ENCODE peak calls at places on chromosomes 16 and 17, in eight cellular contexts. O is A549, W is AG04449, A is psoas muscle, D is GM12878, Y is fibroblast of mammary gland, Q is AG10803, L is upper lobe of right lung. M is an unnamed sample.

GRCh38 chr17:1043601-1044251 is 46.8 kb downstream of the TIMM22 start:
- DNase-seq in W (no peak), Q (no peak), D (no peak), A (peak), O (no peak), Y (peak), L (peak), M (no peak)

GRCh38 chr16:50718061-50718760 is 23.7 kb upstream of the CYLD start:
- DNase-seq in O (no peak), L (no peak), Y (peak), A (no peak), Q (peak), D (no peak), W (no peak), M (no peak)

GRCh38 chr17:82851381-82851780 is 11.6 kb upstream of the ZNF750 start:
- DNase-seq in Y (no peak), Q (no peak), O (no peak), L (no peak), W (no peak), D (no peak), A (no peak), M (no peak)

GRCh38 chr16:56354016-56354415 is 71.3 kb downstream of the AMFR start:
- DNase-seq in A (no peak), D (no peak), L (peak), W (no peak), Y (no peak), O (no peak), Q (no peak), M (no peak)

GRCh38 chr17:50806141-50806643 is 29.2 kb upstream of the WFIKKN2 start:
- DNase-seq in O (no peak), L (no peak), Y (peak), A (no peak), D (no peak), W (no peak), Q (no peak), M (no peak)

GRCh38 chr17:43931062-43931571 is 11.2 kb downstream of the PPY start:
- DNase-seq in Y (no peak), W (no peak), D (no peak), O (no peak), Q (no peak), L (no peak), A (no peak), M (no peak)

GRCh38 chr17:77281024-77281903 is 140.5 kb downstream of the SEC14L1 start:
- DNase-seq in Y (no peak), A (peak), L (peak), D (no peak), W (no peak), Q (peak), O (peak), M (no peak)

GRCh38 chr17:78822552-78822951 is 18.1 kb downstream of the USP36 start:
- DNase-seq in O (no peak), A (no peak), Q (peak), Y (peak), W (peak), D (no peak), L (no peak), M (no peak)

GRCh38 chr16:73179671-73180370 is 131.9 kb upstream of the ZFHX3 start:
- DNase-seq in O (no peak), Y (no peak), W (no peak), A (no peak), D (no peak), Q (no peak), L (no peak), M (no peak)

GRCh38 chr16:13077816-13078215 is 176.4 kb downstream of the SHISA9 start:
- DNase-seq in A (no peak), Q (no peak), W (no peak), D (no peak), Y (no peak), O (no peak), L (no peak), M (no peak)

GRCh38 chr17:10649031-10649430 is 8.1 kb downstream of the MYH3 start:
- DNase-seq in A (no peak), Y (peak), L (no peak), W (peak), Q (peak), O (no peak), D (no peak), M (no peak)

GRCh38 chr17:21249911-21250703 is 3.1 kb downstream of the NATD1 start:
- DNase-seq in W (no peak), O (no peak), L (no peak), A (no peak), Q (peak), Y (no peak), D (no peak), M (no peak)

GRCh38 chr17:19386974-19387920 is at the start of gene MFAP4:
- DNase-seq in A (peak), L (no peak), W (peak), Q (peak), D (no peak), Y (peak), O (no peak), M (peak)

GRCh38 chr16:84312783-84313382 is 18.2 kb downstream of the WFDC1 start:
- DNase-seq in Y (no peak), A (no peak), Q (no peak), L (peak), O (no peak), D (no peak), W (no peak), M (no peak)

GRCh38 chr16:29811896-29812665 is at the start of gene PRRT2:
- DNase-seq in Y (peak), A (peak), Q (peak), W (no peak), L (no peak), O (no peak), D (no peak), M (no peak)
- H3K4me3 ChIP-seq in Y (peak), A (peak), Q (peak), W (peak), L (peak), O (peak), D (peak), M (peak)

DNA sequence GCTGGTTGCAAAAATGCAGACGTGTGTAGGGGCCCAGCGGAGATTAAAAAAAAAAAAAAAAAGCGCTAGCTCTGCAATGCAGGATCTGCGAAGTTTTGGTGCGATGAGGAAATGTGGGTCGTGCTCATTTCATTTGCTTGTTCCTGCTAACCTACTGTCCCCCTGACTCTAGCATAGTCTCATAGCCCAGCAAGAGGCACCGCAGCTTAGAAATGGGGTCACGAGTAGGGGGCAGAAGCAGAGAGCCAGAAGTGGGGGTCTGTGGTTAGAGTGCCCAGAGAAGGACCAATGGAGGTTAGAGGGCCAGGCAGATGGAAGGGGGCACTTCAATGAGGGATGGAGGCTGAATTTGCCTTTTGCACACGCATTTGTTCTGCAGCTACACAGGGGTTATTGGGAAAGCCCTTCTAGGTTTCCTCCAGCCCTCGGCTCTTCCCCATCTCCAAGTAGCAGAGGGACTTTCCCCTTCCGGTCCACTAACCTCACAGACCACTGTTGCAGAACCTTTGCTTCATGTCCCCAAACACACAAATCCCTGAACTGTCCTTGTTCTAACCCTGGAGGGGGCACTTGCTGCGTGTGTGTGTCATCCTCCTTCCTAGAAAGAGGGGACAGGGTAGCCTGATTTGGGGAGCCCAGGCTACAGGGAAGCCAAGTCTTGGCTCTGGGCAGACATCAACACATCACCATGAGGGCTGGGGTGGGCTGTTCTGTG is 7.0 kb upstream of the NR1D1 start:
- DNase-seq in W (no peak), O (no peak), L (no peak), Q (peak), Y (peak), D (no peak), A (no peak), M (no peak)
- H3K4me3 ChIP-seq in W (no peak), O (no peak), L (peak), Q (no peak), Y (no peak), D (no peak), A (peak), M (peak)

GRCh38 chr17:57620576-57620975 is 124.5 kb downstream of the CCDC182 start:
- DNase-seq in O (no peak), L (peak), W (no peak), A (no peak), D (no peak), Q (no peak), Y (no peak), M (no peak)

GRCh38 chr17:57617218-57617617 is 127.9 kb downstream of the CCDC182 start:
- DNase-seq in W (no peak), L (no peak), O (no peak), D (no peak), Q (no peak), Y (no peak), A (no peak), M (no peak)

GRCh38 chr17:57622327-57622885 is 122.7 kb downstream of the CCDC182 start:
- DNase-seq in Y (no peak), O (no peak), W (no peak), A (no peak), L (no peak), Q (no peak), D (no peak), M (no peak)

GRCh38 chr17:57615836-57616235 is 129.3 kb downstream of the CCDC182 start:
- DNase-seq in A (no peak), O (no peak), L (peak), Y (no peak), W (no peak), Q (no peak), D (no peak), M (no peak)

DNA sequence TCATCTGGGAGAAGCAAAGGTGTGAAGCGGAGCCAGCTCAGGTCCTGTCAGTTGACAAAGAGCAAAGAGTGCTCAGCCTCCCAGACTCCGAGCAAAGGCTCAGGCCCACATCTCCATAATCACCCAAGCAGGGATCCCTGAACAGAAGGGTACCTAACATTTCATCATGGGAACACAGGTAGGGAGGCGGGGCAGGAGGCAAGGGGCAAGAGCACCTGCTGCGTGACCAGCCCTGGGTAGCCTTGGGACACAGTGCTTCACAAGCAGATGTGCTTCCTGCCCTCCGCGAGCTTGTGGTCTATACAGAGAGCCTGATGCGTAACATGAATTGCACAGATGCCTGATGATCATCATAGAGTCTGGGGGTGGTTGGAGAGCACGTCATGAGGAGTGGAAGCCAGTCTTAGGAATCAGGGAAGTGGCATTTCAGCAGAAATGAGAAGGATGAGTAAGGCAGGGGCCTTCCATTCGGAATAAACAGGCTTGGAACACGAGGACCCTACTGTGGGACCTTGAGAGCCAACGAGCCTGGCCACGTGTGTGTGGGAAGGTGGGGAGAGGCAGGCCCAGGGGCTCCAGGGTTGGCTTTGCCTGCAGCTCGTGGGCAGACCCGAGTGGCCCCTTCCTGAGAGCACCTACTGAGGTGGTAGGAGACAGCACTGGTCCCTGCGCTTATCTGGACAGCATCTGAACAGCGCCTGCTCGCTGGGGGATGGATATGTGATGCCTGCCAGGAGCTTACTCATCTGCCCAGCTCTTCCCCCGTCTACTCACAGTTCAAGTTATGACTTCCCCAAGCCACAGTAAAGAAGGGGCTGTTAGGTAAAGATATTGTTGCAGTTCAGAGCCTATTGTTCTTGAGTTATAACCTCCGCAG is 125.8 kb downstream of the CCDC182 start:
- DNase-seq in O (no peak), A (no peak), W (no peak), Q (peak), Y (peak), L (peak), D (no peak), M (no peak)
- H3K4me3 ChIP-seq in O (no peak), A (no peak), W (no peak), Q (no peak), Y (no peak), L (no peak), D (no peak), M (no peak)

GRCh38 chr16:22195445-22195694 is 10.7 kb upstream of the EEF2K start:
- DNase-seq in O (no peak), D (no peak), W (no peak), A (no peak), Y (no peak), L (no peak), Q (no peak), M (no peak)
- H3K4me3 ChIP-seq in O (no peak), D (no peak), W (no peak), A (peak), Y (no peak), L (peak), Q (no peak), M (peak)

GRCh38 chr16:89335803-89336485 is 118.4 kb downstream of the ZNF778 start:
- DNase-seq in W (no peak), Q (no peak), O (no peak), D (no peak), A (no peak), Y (no peak), L (peak), M (no peak)
- H3K4me3 ChIP-seq in W (no peak), Q (no peak), O (no peak), D (no peak), A (peak), Y (no peak), L (no peak), M (no peak)